ENCODE peak calls at places on chromosomes 12 and 14, in nine cellular contexts. B is HCT116, L is suprapubic skin, S is left lung, Z is heart left ventricle, J is transverse colon, U is Peyer's patch, Y is IMR-90, T is stomach. R is an unnamed sample.
A peak's percentile ranks its signal among the peaks of the same experiment; 100 is the strongest.

GRCh38 chr14:62657376-62657775 is 387.9 kb downstream of the KCNH5 start:
- DNase-seq in B (no peak), T (no peak), Y (no peak), L (no peak), U (no peak), J (no peak), S (no peak), Z (no peak), R (no peak)

GRCh38 chr12:124694250-124694649 is 126.8 kb upstream of the NCOR2 start:
- DNase-seq in T (no peak), L (no peak), Z (no peak), U (no peak), J (no peak), B (no peak), Y (no peak), S (no peak), R (no peak)

GRCh38 chr12:80777587-80777986 is 60.9 kb downstream of the MYF5 start:
- DNase-seq in Y (no peak), B (no peak), U (no peak), S (no peak), J (no peak), T (no peak), Z (no peak), L (no peak), R (no peak)

GRCh38 chr14:78254911-78255431 is 84.8 kb downstream of the NRXN3 start:
- DNase-seq in Z (no peak), Y (no peak), L (no peak), U (no peak), S (no peak), J (no peak), T (no peak), B (no peak), R (no peak)

GRCh38 chr14:56224691-56225681 is 106.8 kb downstream of the PELI2 start:
- DNase-seq in J (peak; percentile 76), Y (no peak), U (peak; percentile 75), T (peak; percentile 69), S (peak; percentile 51), L (no peak), B (no peak), Z (no peak), R (no peak)

GRCh38 chr12:131900397-131900796 is 6.0 kb downstream of the ULK1 start:
- DNase-seq in T (no peak), B (no peak), L (no peak), Z (no peak), Y (no peak), U (no peak), J (no peak), S (peak; percentile 68), R (no peak)

GRCh38 chr12:127083028-127083949 is 1183.7 kb upstream of the TMEM132C start:
- DNase-seq in B (peak; percentile 54), U (peak; percentile 47), T (no peak), J (no peak), S (no peak), Y (peak; percentile 65), Z (no peak), L (no peak), R (no peak)

GRCh38 chr12:86719381-86719780 is 463.2 kb upstream of the MGAT4C start:
- DNase-seq in T (no peak), B (no peak), Y (peak; percentile 67), S (no peak), J (no peak), Z (no peak), U (no peak), L (no peak), R (no peak)

GRCh38 chr14:69789118-69789640 is 7.9 kb downstream of the SLC10A1 start:
- DNase-seq in J (no peak), B (no peak), T (no peak), S (no peak), U (no peak), Y (no peak), Z (no peak), L (no peak), R (no peak)

GRCh38 chr12:22287056-22287455 is 47.5 kb downstream of the ST8SIA1 start:
- DNase-seq in L (no peak), Y (no peak), Z (no peak), B (no peak), J (no peak), T (no peak), S (no peak), U (no peak), R (no peak)

GRCh38 chr12:91978143-91978542 is 167.5 kb downstream of the BTG1 start:
- DNase-seq in S (no peak), Z (no peak), T (no peak), J (no peak), L (no peak), Y (peak; percentile 73), B (no peak), U (no peak), R (no peak)

GRCh38 chr12:56590237-56590830 is 39.8 kb downstream of the BAZ2A start:
- DNase-seq in Y (peak; percentile 17), J (no peak), Z (no peak), T (no peak), S (no peak), L (no peak), B (no peak), U (no peak), R (no peak)
- H3K27ac ChIP-seq in Y (no peak overlapping the region), J (no peak overlapping the region), Z (no peak overlapping the region), T (no peak overlapping the region), S (no peak overlapping the region), L (no peak overlapping the region), B (no peak overlapping the region), U (no peak overlapping the region), R (no peak overlapping the region)

GRCh38 chr12:27626239-27626638 is 70.0 kb upstream of the REP15 start:
- DNase-seq in T (no peak), B (no peak), Z (no peak), J (no peak), Y (no peak), S (no peak), U (no peak), L (no peak), R (no peak)
- H3K4me1 ChIP-seq in T (peaks cover 4% of the 10 kb centered on the region), B (peaks cover 66% of the 10 kb centered on the region), Z (peaks cover 59% of the 10 kb centered on the region), J (no peaks in the 10 kb centered on the region), Y (peaks cover 10% of the 10 kb centered on the region), S (no peaks in the 10 kb centered on the region), U (no peaks in the 10 kb centered on the region), L (peaks cover 22% of the 10 kb centered on the region), R (no peaks in the 10 kb centered on the region)

GRCh38 chr14:96055753-96056508 is 16.8 kb downstream of the C14orf132 start:
- DNase-seq in Y (no peak), Z (no peak), B (no peak), L (no peak), U (peak; percentile 7), J (no peak), S (no peak), T (peak; percentile 7), R (no peak)
- H3K27ac ChIP-seq in Y (no peak overlapping the region), Z (no peak overlapping the region), B (no peak overlapping the region), L (no peak overlapping the region), U (no peak overlapping the region), J (no peak overlapping the region), S (no peak overlapping the region), T (peak overlapping the region; percentile 88), R (no peak overlapping the region)

GRCh38 chr12:122889658-122890561 is 6.0 kb downstream of the VPS37B start:
- DNase-seq in L (no peak), B (no peak), Y (no peak), Z (no peak), T (no peak), S (no peak), J (no peak), U (peak; percentile 49), R (no peak)

GRCh38 chr12:122886161-122886560 is 9.8 kb downstream of the VPS37B start:
- DNase-seq in Y (no peak), L (no peak), T (peak; percentile 5), B (no peak), Z (no peak), U (no peak), S (no peak), J (no peak), R (no peak)

GRCh38 chr12:122886851-122887816 is 8.8 kb downstream of the VPS37B start:
- DNase-seq in T (peak; percentile 46), B (peak; percentile 81), Z (no peak), L (no peak), U (peak; percentile 83), S (no peak), Y (peak; percentile 76), J (peak; percentile 71), R (no peak)

GRCh38 chr12:122887817-122888212 is 8.1 kb downstream of the VPS37B start:
- DNase-seq in Y (no peak), B (no peak), U (peak; percentile 66), S (no peak), T (no peak), J (no peak), Z (no peak), L (no peak), R (no peak)

DNA sequence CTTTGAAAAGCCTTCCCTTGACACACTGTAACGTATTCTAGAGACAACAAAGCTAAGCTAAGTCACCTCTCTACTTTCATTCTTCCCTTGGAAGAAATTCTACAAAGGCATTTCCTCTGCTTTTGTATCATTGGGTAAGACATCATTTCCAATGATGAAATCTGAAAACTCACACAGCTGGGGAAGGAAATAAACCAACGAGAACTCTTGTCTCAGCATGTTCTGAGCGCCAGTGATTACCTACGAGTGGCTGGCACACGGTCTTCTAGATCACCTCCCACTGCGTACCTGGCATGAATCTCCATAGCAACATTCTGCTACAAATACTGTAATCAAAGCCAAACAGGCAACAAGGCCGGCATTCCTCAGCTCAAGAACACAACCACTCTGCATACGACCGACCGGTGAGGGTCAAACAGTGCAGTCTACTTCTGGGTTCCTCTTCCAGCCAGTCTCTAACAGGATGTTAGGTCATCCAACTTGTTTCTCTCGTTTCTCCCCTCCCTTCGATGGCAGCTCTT is 7.6 kb downstream of the VPS37B start:
- DNase-seq in Y (peak; percentile 69), J (peak; percentile 78), B (peak; percentile 81), S (no peak), L (peak; percentile 84), Z (no peak), U (peak; percentile 88), T (peak; percentile 86), R (peak; percentile 59)
- H3K4me1 ChIP-seq in Y (peaks cover 32% of the 10 kb centered on the region), J (peaks cover 91% of the 10 kb centered on the region), B (peaks cover 94% of the 10 kb centered on the region), S (peaks cover 56% of the 10 kb centered on the region), L (peaks cover 84% of the 10 kb centered on the region), Z (peaks cover 82% of the 10 kb centered on the region), U (no peaks in the 10 kb centered on the region), T (peaks cover 86% of the 10 kb centered on the region), R (no peaks in the 10 kb centered on the region)

GRCh38 chr12:52787324-52787996 is 8.5 kb downstream of the KRT3 start:
- DNase-seq in Y (no peak), B (no peak), L (no peak), J (no peak), Z (no peak), S (no peak), U (no peak), T (no peak), R (no peak)
- H3K27ac ChIP-seq in Y (no peak overlapping the region), B (no peak overlapping the region), L (no peak overlapping the region), J (no peak overlapping the region), Z (no peak overlapping the region), S (no peak overlapping the region), U (no peak overlapping the region), T (no peak overlapping the region), R (no peak overlapping the region)

GRCh38 chr12:52054838-52055741 is 3.8 kb downstream of the NR4A1 start:
- DNase-seq in Z (peak; percentile 32), J (peak; percentile 36), S (no peak), U (no peak), B (no peak), L (peak; percentile 76), T (peak; percentile 35), Y (peak; percentile 44), R (peak; percentile 58)
- H3K4me1 ChIP-seq in Z (peaks cover 25% of the 10 kb centered on the region), J (peaks cover 19% of the 10 kb centered on the region), S (peaks cover 5% of the 10 kb centered on the region), U (peaks cover 4% of the 10 kb centered on the region), B (peaks cover 28% of the 10 kb centered on the region), L (peaks cover 35% of the 10 kb centered on the region), T (peaks cover 26% of the 10 kb centered on the region), Y (peaks cover 17% of the 10 kb centered on the region), R (no peaks in the 10 kb centered on the region)